ENCODE peak calls at places on chromosome 12, in nine cellular contexts. T is ovary; M is CD4-positive, alpha-beta memory T cell; E is esophagus squamous epithelium; Z is HepG2; D is A549; K is transverse colon; A is tibial artery; Q is aorta. L is an unnamed sample.

GRCh38 chr12:26346748-26347147 is 151.4 kb downstream of the SSPN start:
- DNase-seq in M (no peak), T (no peak), D (no peak), E (no peak), K (no peak), Q (no peak), A (no peak), Z (no peak), L (no peak)

GRCh38 chr12:127280393-127281275 is 986.3 kb upstream of the TMEM132C start:
- DNase-seq in K (peak; percentile 70), Q (peak; percentile 86), T (no peak), D (peak; percentile 3), Z (peak; percentile 4), M (peak; percentile 15), E (no peak), A (no peak), L (no peak)

GRCh38 chr12:79016181-79016580 is 151.6 kb downstream of the SYT1 start:
- DNase-seq in M (no peak), Z (no peak), T (no peak), K (no peak), E (no peak), D (no peak), A (no peak), Q (no peak), L (no peak)

GRCh38 chr12:106135781-106136180 is 3.0 kb downstream of the NUAK1 start:
- DNase-seq in E (no peak), Z (no peak), K (no peak), M (no peak), T (no peak), D (no peak), A (no peak), Q (no peak), L (no peak)

GRCh38 chr12:30501718-30502117 is 194.0 kb downstream of the IPO8 start:
- DNase-seq in A (no peak), Z (no peak), D (no peak), Q (no peak), T (no peak), M (no peak), K (no peak), E (no peak), L (no peak)

GRCh38 chr12:114186241-114187002 is 219.5 kb downstream of the TBX5 start:
- DNase-seq in M (no peak), T (no peak), Z (no peak), K (no peak), Q (no peak), E (no peak), D (no peak), A (no peak), L (no peak)

GRCh38 chr12:116915326-116915725 is 4.6 kb downstream of the FBXW8 start:
- DNase-seq in M (no peak), Q (no peak), E (no peak), Z (no peak), K (no peak), A (no peak), D (no peak), T (no peak), L (no peak)

GRCh38 chr12:115396567-115396966 is 712.6 kb upstream of the TBX3 start:
- DNase-seq in D (no peak), M (no peak), A (no peak), E (no peak), T (no peak), K (no peak), Q (no peak), Z (no peak), L (no peak)

GRCh38 chr12:132719954-132720324 is 9.3 kb downstream of the PGAM5 start:
- DNase-seq in E (no peak), D (no peak), T (no peak), M (no peak), K (no peak), Z (no peak), Q (no peak), A (no peak), L (no peak)

GRCh38 chr12:123142948-123143752 is 7.7 kb downstream of the PITPNM2 start:
- DNase-seq in Q (no peak), Z (peak; percentile 66), M (no peak), D (no peak), E (no peak), K (peak; percentile 61), T (peak; percentile 45), A (no peak), L (no peak)

GRCh38 chr12:77372026-77372425 is 306.7 kb upstream of the E2F7 start:
- DNase-seq in Z (no peak), M (no peak), Q (no peak), A (no peak), E (no peak), D (no peak), T (no peak), K (no peak), L (no peak)

GRCh38 chr12:21478756-21479455 is 22.5 kb downstream of the RECQL start:
- DNase-seq in E (no peak), Q (no peak), T (no peak), Z (no peak), D (no peak), K (no peak), A (no peak), M (no peak), L (no peak)

GRCh38 chr12:130878193-130879185 is 6.6 kb downstream of the RAN start:
- DNase-seq in M (no peak), E (no peak), A (no peak), Q (no peak), K (no peak), Z (no peak), T (no peak), D (no peak), L (no peak)

GRCh38 chr12:89166525-89166934 is 185.8 kb downstream of the DUSP6 start:
- DNase-seq in M (no peak), A (no peak), K (no peak), T (no peak), D (no peak), E (no peak), Q (no peak), Z (no peak), L (peak; percentile 41)

GRCh38 chr12:57850924-57851323 is 4.4 kb upstream of the CTDSP2 start:
- DNase-seq in A (no peak), E (no peak), Z (no peak), Q (no peak), M (no peak), K (no peak), T (peak; percentile 38), D (no peak), L (no peak)

GRCh38 chr12:97474987-97475386 is 12.4 kb downstream of the RMST start:
- DNase-seq in D (no peak), Z (no peak), K (no peak), Q (no peak), E (no peak), A (no peak), T (no peak), M (no peak), L (no peak)

GRCh38 chr12:97476255-97476654 is 13.7 kb downstream of the RMST start:
- DNase-seq in Q (no peak), K (no peak), A (no peak), D (no peak), E (no peak), Z (no peak), T (no peak), M (no peak), L (no peak)

GRCh38 chr12:97471194-97471593 is 8.6 kb downstream of the RMST start:
- DNase-seq in Q (no peak), Z (no peak), K (no peak), T (no peak), M (no peak), E (no peak), D (no peak), A (no peak), L (no peak)
- H3K4me3 ChIP-seq in Q (no peak overlapping the region), Z (no peak overlapping the region), K (no peak overlapping the region), T (no peak overlapping the region), M (no peak overlapping the region), E (no peak overlapping the region), D (no peak overlapping the region), A (no peak overlapping the region), L (no peak overlapping the region)

GRCh38 chr12:32400866-32401265 is 1.5 kb downstream of the FGD4 start:
- DNase-seq in T (no peak), K (no peak), M (no peak), Q (no peak), E (no peak), A (no peak), Z (no peak), D (no peak), L (no peak)
- H3K4me3 ChIP-seq in T (peak overlapping the region; percentile 55), K (peak overlapping the region; percentile 52), M (no peak overlapping the region), Q (no peak overlapping the region), E (peak overlapping the region; percentile 81), A (peak overlapping the region; percentile 88), Z (peak overlapping the region; percentile 86), D (peak overlapping the region; percentile 83), L (no peak overlapping the region)

DNA sequence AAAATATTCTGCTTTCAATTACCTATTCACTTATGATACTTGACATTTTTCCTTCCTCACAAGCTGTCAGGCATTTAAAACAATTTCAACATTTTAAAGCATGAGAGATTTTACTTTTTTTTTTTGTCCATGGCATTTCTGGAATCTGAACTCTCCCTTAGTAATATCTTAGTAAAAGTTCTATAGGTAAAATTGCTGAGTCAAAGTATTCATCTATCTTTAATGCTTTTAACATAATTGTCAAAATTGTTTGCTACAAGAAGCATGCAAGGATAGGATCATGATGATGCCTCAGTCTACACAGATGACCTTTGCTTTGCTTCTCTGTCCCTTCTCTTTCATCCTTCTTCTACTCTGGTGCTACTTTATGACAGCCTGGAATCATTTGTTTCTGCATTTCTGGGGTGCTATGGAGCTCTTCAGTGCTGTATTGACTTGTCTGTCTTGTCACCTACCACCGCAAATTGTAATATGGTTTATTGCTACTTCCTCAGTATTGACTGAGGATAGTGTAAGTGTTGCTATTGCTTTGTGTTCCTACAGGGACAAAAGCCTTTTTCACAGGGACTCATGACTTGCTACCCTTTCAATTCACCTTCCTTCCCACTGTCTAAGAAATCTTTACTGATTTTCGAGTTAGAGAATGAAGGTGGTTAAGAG is 589.8 kb upstream of the ATP2B1 start:
- DNase-seq in E (no peak), A (no peak), T (no peak), Z (no peak), M (no peak), K (no peak), Q (no peak), D (no peak), L (no peak)
- H3K4me3 ChIP-seq in E (no peak overlapping the region), A (no peak overlapping the region), T (no peak overlapping the region), Z (no peak overlapping the region), M (no peak overlapping the region), K (no peak overlapping the region), Q (no peak overlapping the region), D (no peak overlapping the region), L (no peak overlapping the region)

DNA sequence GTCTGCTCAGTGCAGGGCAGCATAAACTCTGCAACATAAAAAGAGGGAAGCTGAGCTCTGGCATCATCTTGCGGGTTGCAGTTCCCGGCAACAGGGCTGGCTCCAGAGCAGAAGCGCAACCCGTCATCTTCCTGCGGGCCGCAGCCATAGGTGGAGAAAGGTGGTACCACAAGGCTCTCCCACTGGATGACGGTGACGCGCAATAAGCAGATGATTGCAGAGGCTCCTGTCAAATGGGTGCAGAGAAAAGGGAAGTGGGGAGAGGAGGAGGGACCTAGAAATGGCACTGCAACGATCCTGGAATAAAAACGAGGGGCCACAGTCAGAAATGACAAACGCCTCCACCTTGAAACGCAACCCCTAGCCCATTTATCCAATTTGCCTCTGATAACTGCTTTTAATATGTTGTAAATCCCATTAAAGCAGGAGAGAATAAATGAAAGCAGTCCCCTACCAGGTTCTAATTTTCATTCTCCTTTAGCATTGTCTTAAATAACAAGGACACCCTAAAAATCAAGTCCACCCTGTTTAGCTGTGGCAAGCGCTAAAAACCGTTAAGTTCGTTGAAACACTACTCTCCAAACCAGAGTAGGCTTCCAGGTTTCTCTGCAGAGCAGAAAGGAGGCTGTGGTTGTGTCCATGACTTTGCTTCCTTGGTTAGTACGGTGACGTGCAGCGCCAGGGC is 30.9 kb upstream of the TUBA1C start:
- DNase-seq in D (no peak), T (no peak), Z (no peak), A (peak; percentile 42), K (peak; percentile 37), Q (peak; percentile 86), E (peak; percentile 55), M (no peak), L (no peak)
- H3K4me3 ChIP-seq in D (no peak overlapping the region), T (peak overlapping the region; percentile 50), Z (peak overlapping the region; percentile 68), A (peak overlapping the region; percentile 55), K (no peak overlapping the region), Q (no peak overlapping the region), E (peak overlapping the region; percentile 63), M (no peak overlapping the region), L (no peak overlapping the region)

L was measured in skeletal muscle cell.